ENCODE peak calls at places on chromosome 4, in seven cellular contexts. V is CD4-positive, alpha-beta T cell; Y is Peyer's patch; X is heart right ventricle; Z is tibial nerve; I is suprapubic skin; C is fibroblast of the aortic adventitia. H is an unnamed sample.

GRCh38 chr4:61511716-61512488 is 311.8 kb downstream of the ADGRL3 start:
- DNase-seq in C (peak), Y (no peak), V (no peak), Z (no peak), X (no peak), I (no peak), H (no peak)

GRCh38 chr4:182265881-182266280 is 22.7 kb downstream of the TENM3 start:
- DNase-seq in Y (peak), Z (no peak), X (no peak), V (no peak), C (no peak), I (no peak), H (no peak)

GRCh38 chr4:105194328-105195231 is 47.9 kb downstream of the TET2 start:
- DNase-seq in V (no peak), X (no peak), C (peak), I (no peak), Z (no peak), Y (no peak), H (no peak)

GRCh38 chr4:41784191-41784979 is 35.9 kb upstream of the PHOX2B start:
- DNase-seq in V (no peak), C (no peak), Y (no peak), X (no peak), Z (no peak), I (no peak), H (no peak)

GRCh38 chr4:150173854-150174398 is 95.7 kb downstream of the DCLK2 start:
- DNase-seq in Y (no peak), C (no peak), V (no peak), I (no peak), Z (no peak), X (no peak), H (no peak)

GRCh38 chr4:150332086-150332485 is 249.9 kb upstream of the MAB21L2 start:
- DNase-seq in V (no peak), C (no peak), Z (no peak), Y (no peak), X (no peak), I (no peak), H (no peak)

GRCh38 chr4:141636771-141637460 is 533 bp downstream of the IL15 start:
- DNase-seq in V (no peak), Y (peak), I (no peak), Z (no peak), X (peak), C (peak), H (peak)

GRCh38 chr4:119510750-119511149 is 117.9 kb downstream of the PDE5A start:
- DNase-seq in Z (no peak), I (no peak), V (no peak), C (peak), X (no peak), Y (no peak), H (no peak)

GRCh38 chr4:145756244-145756643 is 76.3 kb downstream of the C4orf51 start:
- DNase-seq in Y (no peak), Z (no peak), C (no peak), X (no peak), I (no peak), V (no peak), H (no peak)

GRCh38 chr4:139857977-139858376 is 192.4 kb downstream of the MGST2 start:
- DNase-seq in C (no peak), Y (no peak), I (no peak), Z (no peak), X (no peak), V (no peak), H (no peak)

GRCh38 chr4:116599859-116600258 is 485.5 kb downstream of the TRAM1L1 start:
- DNase-seq in C (no peak), I (peak), Y (no peak), V (no peak), X (no peak), Z (no peak), H (peak)

GRCh38 chr4:24896977-24897376 is 15.9 kb downstream of the CCDC149 start:
- DNase-seq in I (no peak), Y (no peak), Z (no peak), C (no peak), X (no peak), V (no peak), H (no peak)

GRCh38 chr4:103998752-103999151 is 279.0 kb upstream of the TACR3 start:
- DNase-seq in C (no peak), I (no peak), Z (no peak), X (no peak), Y (no peak), V (no peak), H (no peak)

GRCh38 chr4:7083597-7084563 is 16.0 kb upstream of the GRPEL1 start:
- DNase-seq in C (no peak), Y (no peak), Z (no peak), V (no peak), X (no peak), I (no peak), H (no peak)

GRCh38 chr4:158837527-158838141 is 68.8 kb downstream of the FNIP2 start:
- DNase-seq in Z (no peak), I (no peak), Y (no peak), V (no peak), X (no peak), C (no peak), H (no peak)

GRCh38 chr4:122821097-122821496 is 5.5 kb upstream of the FGF2 start:
- DNase-seq in Z (no peak), Y (no peak), X (no peak), I (no peak), C (no peak), V (no peak), H (no peak)

GRCh38 chr4:8747896-8748575 is 123.6 kb downstream of the HMX1 start:
- DNase-seq in Z (no peak), I (peak), C (no peak), X (no peak), Y (no peak), V (no peak), H (no peak)

GRCh38 chr4:185998791-185999190 is 70.2 kb upstream of the TLR3 start:
- DNase-seq in I (no peak), Z (no peak), V (no peak), X (no peak), C (no peak), Y (no peak), H (no peak)

GRCh38 chr4:56320293-56320692 is 67.0 kb downstream of the AASDH start:
- DNase-seq in I (no peak), X (no peak), Y (no peak), Z (no peak), C (no peak), V (no peak), H (no peak)

GRCh38 chr4:152628128-152628527 is 51.7 kb downstream of the TMEM154 start:
- DNase-seq in Y (no peak), Z (peak), C (peak), I (no peak), X (no peak), V (no peak), H (no peak)

GRCh38 chr4:886244-886643 is 45.9 kb downstream of the GAK start:
- DNase-seq in Y (no peak), C (no peak), I (no peak), Z (no peak), V (no peak), X (peak), H (no peak)

GRCh38 chr4:138500869-138501268 is 258.7 kb upstream of the SLC7A11 start:
- DNase-seq in I (no peak), Y (no peak), Z (no peak), X (no peak), C (no peak), V (no peak), H (no peak)

GRCh38 chr4:138494931-138495330 is 252.8 kb upstream of the SLC7A11 start:
- DNase-seq in Z (no peak), V (no peak), X (no peak), Y (no peak), I (no peak), C (peak), H (peak)

GRCh38 chr4:138501614-138502013 is 259.5 kb upstream of the SLC7A11 start:
- DNase-seq in C (no peak), Z (no peak), Y (no peak), X (no peak), I (no peak), V (no peak), H (no peak)

DNA sequence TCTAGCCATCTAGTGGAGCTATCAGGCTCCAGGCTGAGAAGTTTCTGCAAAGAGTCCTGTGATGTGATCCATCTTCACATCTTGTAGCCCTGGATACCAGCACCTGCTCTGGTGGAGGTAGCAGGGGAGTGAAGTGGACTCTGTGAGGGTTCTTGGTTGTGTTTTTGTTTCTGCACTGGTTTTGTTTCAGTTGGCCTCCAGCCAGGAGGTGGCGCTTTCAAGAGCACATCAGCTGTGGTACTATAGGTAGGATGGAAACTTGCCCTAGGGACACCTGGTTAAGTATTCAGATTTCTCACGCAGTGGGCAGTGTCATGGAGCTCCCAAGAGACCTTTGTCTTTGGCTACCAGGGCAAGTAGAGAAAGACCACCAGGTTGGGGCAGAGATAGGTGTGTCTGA is 257.5 kb upstream of the SLC7A11 start:
- DNase-seq in V (no peak), Z (no peak), X (no peak), Y (no peak), I (no peak), C (no peak), H (no peak)
- TF ChIP-seq CTCF in V (no peak), Z (no peak), X (no peak), Y (no peak), I (no peak), C (no peak), H (no peak)

GRCh38 chr4:154314248-154314647 is 177.4 kb downstream of the DCHS2 start:
- DNase-seq in C (peak), X (no peak), Y (no peak), I (no peak), V (no peak), Z (peak), H (no peak)
- TF ChIP-seq CTCF in C (peak), X (no peak), Y (no peak), I (no peak), V (no peak), Z (no peak), H (no peak)

GRCh38 chr4:67918428-67918827 is 34.6 kb upstream of the TMPRSS11D start:
- DNase-seq in Z (no peak), C (no peak), Y (no peak), I (no peak), X (no peak), V (no peak), H (no peak)
- TF ChIP-seq CTCF in Z (no peak), C (peak), Y (no peak), I (no peak), X (no peak), V (no peak), H (peak)

GRCh38 chr4:37188100-37188499 is 56.4 kb upstream of the NWD2 start:
- DNase-seq in I (no peak), X (no peak), Y (no peak), Z (no peak), V (no peak), C (no peak), H (no peak)
- TF ChIP-seq CTCF in I (no peak), X (no peak), Y (no peak), Z (no peak), V (no peak), C (no peak), H (peak)

GRCh38 chr4:40055379-40055872 is 1.2 kb upstream of the N4BP2 start:
- DNase-seq in Y (no peak), X (no peak), V (no peak), C (no peak), Z (no peak), I (no peak), H (no peak)

GRCh38 chr4:40058121-40058520 is 1.5 kb downstream of the N4BP2 start:
- DNase-seq in Z (no peak), I (no peak), Y (no peak), X (no peak), V (no peak), C (no peak), H (no peak)

GRCh38 chr4:40055873-40056721 is 553 bp upstream of the N4BP2 start:
- DNase-seq in I (peak), X (peak), V (peak), Z (peak), C (peak), Y (peak), H (peak)

GRCh38 chr4:40057540-40058091 is 966 bp downstream of the N4BP2 start:
- DNase-seq in I (peak), X (peak), V (peak), Z (peak), C (peak), Y (peak), H (peak)

GRCh38 chr4:40056722-40057539 is at the start of gene N4BP2:
- DNase-seq in V (peak), C (peak), Y (peak), X (peak), I (peak), Z (peak), H (peak)
- TF ChIP-seq CTCF in V (peak), C (peak), Y (peak), X (peak), I (peak), Z (peak), H (peak)

GRCh38 chr4:2932951-2933565 is 30.1 kb downstream of the NOP14 start:
- DNase-seq in I (peak), V (no peak), C (no peak), Z (no peak), Y (peak), X (peak), H (no peak)

GRCh38 chr4:2932561-2932950 is 30.6 kb downstream of the NOP14 start:
- DNase-seq in Y (peak), V (no peak), I (peak), Z (no peak), C (no peak), X (peak), H (no peak)

GRCh38 chr4:2930821-2931764 is 32.1 kb downstream of the NOP14 start:
- DNase-seq in I (peak), V (no peak), C (no peak), Y (peak), Z (no peak), X (peak), H (no peak)

GRCh38 chr4:2933566-2934076 is 29.6 kb downstream of the NOP14 start:
- DNase-seq in C (no peak), I (peak), Y (peak), Z (no peak), V (no peak), X (no peak), H (no peak)

DNA sequence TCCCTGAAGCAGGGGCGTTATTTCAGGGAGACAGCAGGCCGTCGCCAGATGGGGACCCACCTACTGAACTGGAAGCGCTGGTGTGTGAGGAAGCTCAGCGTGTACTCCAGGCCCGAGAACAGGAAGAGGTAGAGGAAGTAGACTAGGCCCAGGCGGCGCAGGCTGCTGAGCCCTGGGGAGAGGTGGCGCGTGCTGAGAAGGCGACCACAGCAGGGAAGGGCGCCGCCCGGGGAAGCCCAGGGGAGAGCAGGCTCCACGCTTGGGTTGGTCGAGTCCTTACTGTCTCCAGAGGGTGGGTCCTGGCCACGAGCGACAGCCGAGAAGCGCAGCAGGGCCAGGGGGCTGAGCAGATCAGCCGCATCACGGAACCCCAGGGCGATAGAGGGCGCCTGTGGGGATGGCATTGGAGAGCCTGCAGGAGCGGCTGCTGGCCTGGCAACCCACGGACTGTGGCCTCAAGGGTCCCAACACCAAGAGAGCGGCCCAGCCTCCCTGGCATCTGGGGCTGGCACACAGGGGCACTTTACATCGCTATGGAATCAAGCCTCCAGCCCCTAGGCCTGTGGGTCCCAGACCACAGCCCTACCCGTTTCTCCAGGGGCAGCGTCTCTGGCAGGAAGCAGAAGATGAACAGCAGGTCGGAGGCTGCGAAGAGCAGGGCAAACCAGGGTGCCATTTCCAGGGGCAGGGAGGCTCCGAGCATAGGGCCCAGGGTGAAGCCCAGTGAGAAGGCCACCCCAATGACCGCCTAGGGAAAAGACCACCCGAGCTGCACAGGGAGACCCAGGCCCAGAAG is 31.2 kb downstream of the NOP14 start:
- DNase-seq in C (no peak), Z (no peak), Y (peak), V (peak), X (peak), I (peak), H (no peak)
- TF ChIP-seq CTCF in C (no peak), Z (peak), Y (peak), V (peak), X (no peak), I (no peak), H (no peak)

DNA sequence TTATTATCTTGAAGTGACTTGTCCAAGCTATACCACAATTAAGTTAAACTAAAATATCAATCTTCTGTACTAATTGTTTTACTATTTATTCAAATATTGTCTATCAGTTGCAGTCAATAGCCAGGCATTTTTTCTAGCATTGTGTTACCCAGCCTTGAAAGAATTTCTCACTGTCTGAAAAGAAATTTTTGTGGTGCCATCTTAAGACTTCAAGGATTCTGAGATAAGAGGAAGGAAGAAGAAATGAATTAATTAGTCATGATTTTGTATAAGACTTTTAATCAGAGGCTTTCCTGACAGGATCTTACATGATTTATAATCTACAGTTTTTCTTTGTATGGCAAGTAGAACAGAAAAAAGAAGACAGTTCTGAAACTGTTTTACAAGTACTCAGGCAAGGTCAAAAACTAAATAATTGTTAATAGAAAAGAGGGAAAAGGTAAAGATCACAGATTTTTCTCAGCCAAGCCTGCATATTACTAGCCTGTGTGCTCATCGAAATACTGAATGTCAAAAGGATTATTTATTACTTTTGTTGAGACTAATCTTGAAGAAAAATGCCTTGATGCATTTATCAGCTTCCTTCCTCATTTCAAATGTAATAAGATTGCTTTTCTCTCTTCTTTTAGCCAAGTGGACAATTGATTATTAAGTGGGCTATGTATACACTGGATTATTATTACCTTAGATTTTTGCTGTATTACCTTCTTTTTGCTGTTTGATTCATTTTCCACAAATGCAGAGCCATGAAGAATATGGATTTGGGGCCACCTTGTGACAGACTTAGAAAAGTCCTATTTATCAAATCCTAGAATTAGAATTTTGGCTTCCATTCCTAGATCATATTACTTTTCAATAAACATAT is 53.8 kb downstream of the CXCL1 start:
- DNase-seq in V (no peak), Z (no peak), C (peak), Y (no peak), I (no peak), X (no peak), H (no peak)
- TF ChIP-seq CTCF in V (no peak), Z (peak), C (peak), Y (peak), I (no peak), X (no peak), H (no peak)

H was measured in nephron progenitor cell.